ENCODE peak calls at places on chromosomes 6 and 20, in eight cellular contexts. M is renal cortical epithelial cell; L is ELR; W is AG08395; H is GOT3; Z is stimulated activated CD4-positive, alpha-beta T cell treated with anti-CD3 and anti-CD28 coated beads, Interleukin-2, amount 100 ng/mL, for 48 hours; F is fibroblast of pulmonary artery; B is foreskin melanocyte. R is an unnamed sample.

GRCh38 chr20:20821496-20822260 is 109.2 kb upstream of the RALGAPA2 start:
- DNase-seq in M (no peak), L (no peak), W (no peak), H (no peak), Z (no peak), F (no peak), B (peak; percentile 77), R (no peak)

GRCh38 chr6:101443315-101443714 is 49.8 kb downstream of the GRIK2 start:
- DNase-seq in M (no peak), L (no peak), W (no peak), H (no peak), Z (no peak), F (no peak), B (no peak), R (no peak)

GRCh38 chr6:103870970-103871369 is 988.7 kb downstream of the HACE1 start:
- DNase-seq in M (no peak), L (no peak), W (no peak), H (no peak), Z (no peak), F (peak; percentile 67), B (no peak), R (no peak)

GRCh38 chr6:140388141-140388802 is 1013.8 kb upstream of the CITED2 start:
- DNase-seq in M (peak; percentile 50), L (no peak), W (no peak), H (no peak), Z (no peak), F (no peak), B (no peak), R (no peak)

GRCh38 chr6:167572106-167572505 is 247.2 kb downstream of the TTLL2 start:
- DNase-seq in M (no peak), L (no peak), W (no peak), H (no peak), Z (no peak), F (no peak), B (no peak), R (no peak)

GRCh38 chr6:79943133-79943532 is 4.2 kb downstream of the ELOVL4 start:
- DNase-seq in M (no peak), L (no peak), W (no peak), H (no peak), Z (no peak), F (no peak), B (no peak), R (no peak)

GRCh38 chr6:57432919-57433684 is 115.7 kb downstream of the PRIM2 start:
- DNase-seq in M (no peak), L (no peak), W (no peak), H (no peak), Z (no peak), F (peak; percentile 21), B (no peak), R (no peak)

GRCh38 chr20:35279040-35279439 is 1.1 kb upstream of the MMP24OS start:
- DNase-seq in M (no peak), L (peak; percentile 50), W (no peak), H (no peak), Z (no peak), F (no peak), B (no peak), R (no peak)

GRCh38 chr6:70599187-70599586 is 32.5 kb downstream of the SDHAF4 start:
- DNase-seq in M (no peak), L (no peak), W (no peak), H (no peak), Z (peak; percentile 5), F (no peak), B (no peak), R (no peak)

GRCh38 chr6:43644940-43645612 is at the start of gene RSPH9:
- DNase-seq in M (peak; percentile 26), L (peak; percentile 58), W (peak; percentile 73), H (no peak), Z (peak; percentile 57), F (peak; percentile 66), B (peak; percentile 70), R (no peak)

GRCh38 chr6:19851273-19852089 is 14.3 kb downstream of the ID4 start:
- DNase-seq in M (peak; percentile 83), L (peak; percentile 77), W (peak; percentile 88), H (no peak), Z (no peak), F (peak; percentile 90), B (peak; percentile 67), R (peak; percentile 50)

GRCh38 chr6:79617521-79617941 is 13.6 kb upstream of the SH3BGRL2 start:
- DNase-seq in M (no peak), L (no peak), W (no peak), H (no peak), Z (no peak), F (no peak), B (no peak), R (no peak)

GRCh38 chr6:43391448-43392031 is 22.1 kb upstream of the ZNF318 start:
- DNase-seq in M (no peak), L (no peak), W (no peak), H (no peak), Z (no peak), F (no peak), B (no peak), R (no peak)

GRCh38 chr20:63544958-63545516 is 2.5 kb downstream of the SRMS start:
- DNase-seq in M (peak; percentile 33), L (peak; percentile 81), W (no peak), H (no peak), Z (no peak), F (no peak), B (no peak), R (no peak)

GRCh38 chr6:4451101-4451500 is 315.7 kb upstream of the ECI2 start:
- DNase-seq in M (no peak), L (no peak), W (no peak), H (no peak), Z (no peak), F (no peak), B (no peak), R (no peak)

GRCh38 chr6:105993341-105993740 is 92.8 kb upstream of the PRDM1 start:
- DNase-seq in M (no peak), L (peak; percentile 53), W (no peak), H (no peak), Z (no peak), F (no peak), B (no peak), R (no peak)

GRCh38 chr6:89047473-89047872 is 33.1 kb upstream of the PNRC1 start:
- DNase-seq in M (no peak), L (no peak), W (no peak), H (no peak), Z (no peak), F (no peak), B (no peak), R (no peak)

GRCh38 chr6:140105857-140106256 is 731.4 kb upstream of the CITED2 start:
- DNase-seq in M (peak; percentile 89), L (peak; percentile 59), W (no peak), H (no peak), Z (no peak), F (peak; percentile 30), B (no peak), R (no peak)

GRCh38 chr20:43972692-43973091 is 58.0 kb downstream of the TOX2 start:
- DNase-seq in M (no peak), L (no peak), W (no peak), H (no peak), Z (no peak), F (no peak), B (no peak), R (no peak)

GRCh38 chr6:140062042-140063041 is 687.9 kb upstream of the CITED2 start:
- DNase-seq in M (peak; percentile 94), L (peak; percentile 98), W (peak; percentile 83), H (no peak), Z (no peak), F (peak; percentile 97), B (peak; percentile 92), R (no peak)

GRCh38 chr6:97669191-97669651 is 386.2 kb upstream of the MMS22L start:
- DNase-seq in M (peak; percentile 11), L (peak; percentile 29), W (peak; percentile 23), H (peak; percentile 0), Z (peak; percentile 0), F (no peak), B (no peak), R (peak; percentile 71)

GRCh38 chr20:46494077-46494476 is 19.3 kb downstream of the ZNF334 start:
- DNase-seq in M (no peak), L (no peak), W (no peak), H (no peak), Z (no peak), F (no peak), B (no peak), R (no peak)

GRCh38 chr6:131282417-131282816 is 147.2 kb downstream of the AKAP7 start:
- DNase-seq in M (no peak), L (no peak), W (no peak), H (no peak), Z (no peak), F (no peak), B (no peak), R (no peak)

GRCh38 chr6:2738373-2738979 is 12.2 kb downstream of the MYLK4 start:
- DNase-seq in M (peak; percentile 61), L (peak; percentile 69), W (peak; percentile 62), H (no peak), Z (peak; percentile 31), F (peak; percentile 79), B (peak; percentile 52), R (peak; percentile 75)

GRCh38 chr20:59174975-59175374 is 11.4 kb downstream of the ZNF831 start:
- DNase-seq in M (no peak), L (no peak), W (no peak), H (no peak), Z (no peak), F (no peak), B (no peak), R (no peak)

GRCh38 chr6:146312606-146313005 is 231.0 kb upstream of the RAB32 start:
- DNase-seq in M (peak; percentile 24), L (no peak), W (no peak), H (no peak), Z (no peak), F (no peak), B (no peak), R (no peak)

GRCh38 chr6:144479991-144480390 is 194.9 kb downstream of the UTRN start:
- DNase-seq in M (no peak), L (no peak), W (no peak), H (no peak), Z (no peak), F (no peak), B (no peak), R (peak; percentile 2)

GRCh38 chr6:26205625-26206574 is 118.7 kb downstream of the HFE start:
- DNase-seq in M (peak; percentile 84), L (peak; percentile 90), W (peak; percentile 71), H (no peak), Z (no peak), F (peak; percentile 94), B (peak; percentile 94), R (peak; percentile 42)

GRCh38 chr6:137378100-137378390 is 116.1 kb downstream of the OLIG3 start:
- DNase-seq in M (no peak), L (no peak), W (no peak), H (no peak), Z (no peak), F (no peak), B (no peak), R (no peak)

GRCh38 chr6:157066781-157067491 is 256.4 kb downstream of the TMEM242 start:
- DNase-seq in M (peak; percentile 28), L (peak; percentile 44), W (peak; percentile 11), H (no peak), Z (no peak), F (peak; percentile 18), B (no peak), R (no peak)

GRCh38 chr20:34546751-34547181 is 11.8 kb upstream of the MAP1LC3A start:
- DNase-seq in M (no peak), L (no peak), W (no peak), H (no peak), Z (no peak), F (no peak), B (no peak), R (no peak)

R was measured in midbrain.